ENCODE peak calls at places on chromosomes 16 and 17, in nine cellular contexts. J, P, W, K, A, L, M, G and T are unnamed samples.

GRCh38 chr16:87535457-87535854 is 42.6 kb upstream of the ZCCHC14 start:
- DNase-seq in J (no peak), P (no peak), W (no peak), K (no peak), A (no peak), L (no peak), M (no peak), G (no peak), T (no peak)

GRCh38 chr16:50390914-50391700 is 22.3 kb upstream of the BRD7 start:
- DNase-seq in J (no peak), P (no peak), W (no peak), K (no peak), A (no peak), L (no peak), M (no peak), G (no peak), T (no peak)

GRCh38 chr17:80513892-80514291 is 30.7 kb upstream of the RPTOR start:
- DNase-seq in J (no peak), P (no peak), W (no peak), K (no peak), A (no peak), L (no peak), M (no peak), G (peak), T (peak)

GRCh38 chr17:78652913-78653312 is 75.7 kb upstream of the DNAH17 start:
- DNase-seq in J (no peak), P (peak), W (no peak), K (no peak), A (no peak), L (no peak), M (no peak), G (no peak), T (no peak)

GRCh38 chr16:17945080-17945601 is 391.4 kb downstream of the NPIPA8 start:
- DNase-seq in J (no peak), P (no peak), W (no peak), K (no peak), A (no peak), L (no peak), M (no peak), G (no peak), T (no peak)

GRCh38 chr17:46916211-46916610 is 6.7 kb upstream of the GOSR2 start:
- DNase-seq in J (no peak), P (no peak), W (no peak), K (no peak), A (no peak), L (no peak), M (no peak), G (no peak), T (no peak)

GRCh38 chr16:50037791-50038190 is 12.8 kb downstream of the CNEP1R1 start:
- DNase-seq in J (no peak), P (no peak), W (no peak), K (no peak), A (no peak), L (no peak), M (no peak), G (no peak), T (no peak)

GRCh38 chr17:29911641-29912177 is 18.3 kb downstream of the SSH2 start:
- DNase-seq in J (no peak), P (no peak), W (no peak), K (no peak), A (no peak), L (no peak), M (no peak), G (no peak), T (no peak)

GRCh38 chr17:78214706-78215061 is 631 bp downstream of the BIRC5 start:
- DNase-seq in J (no peak), P (no peak), W (peak), K (no peak), A (no peak), L (no peak), M (no peak), G (no peak), T (no peak)

GRCh38 chr16:82368041-82368440 is 198.0 kb upstream of the MPHOSPH6 start:
- DNase-seq in J (no peak), P (no peak), W (peak), K (no peak), A (no peak), L (no peak), M (no peak), G (peak), T (no peak)

GRCh38 chr17:27793168-27793905 is 7.0 kb downstream of the NOS2 start:
- DNase-seq in J (no peak), P (no peak), W (no peak), K (no peak), A (peak), L (peak), M (no peak), G (peak), T (no peak)

DNA sequence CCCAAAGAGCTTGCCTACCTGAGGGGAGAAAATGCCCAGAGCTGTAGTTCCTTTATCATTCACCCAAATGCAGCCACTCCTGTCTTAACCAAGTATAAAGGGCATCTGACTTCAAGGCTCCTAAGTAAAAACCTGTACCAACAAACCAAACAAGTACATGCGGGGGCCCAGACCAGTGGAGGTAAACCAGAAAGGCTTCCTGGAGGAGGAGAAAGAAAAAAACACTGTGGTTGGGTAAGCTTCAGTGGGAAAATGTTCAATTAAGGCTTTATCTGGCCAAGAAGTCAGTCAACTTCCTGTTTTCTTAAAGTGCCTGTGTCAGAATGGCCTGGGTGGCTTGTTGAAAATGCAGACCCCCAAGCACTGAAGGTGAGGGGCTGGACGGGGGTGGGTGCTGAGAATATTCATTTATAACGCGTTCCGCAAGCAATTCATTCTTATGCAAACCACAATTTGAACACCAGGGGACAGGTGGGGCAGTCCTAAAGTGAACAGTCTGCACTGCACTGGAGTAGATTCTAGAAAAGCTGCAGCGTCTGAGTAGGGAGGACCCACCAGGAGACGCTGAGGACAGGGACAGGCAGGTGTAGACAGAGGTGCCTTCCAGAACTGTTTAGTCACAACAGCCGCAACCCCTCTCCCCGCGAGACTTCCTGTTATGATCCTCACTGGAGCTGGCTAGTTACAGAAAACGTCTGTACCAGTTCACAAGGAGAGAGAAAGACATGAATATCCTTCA is 467.1 kb downstream of the SOX9 start:
- DNase-seq in J (no peak), P (no peak), W (peak), K (no peak), A (no peak), L (no peak), M (no peak), G (no peak), T (no peak)
- H3K4me3 ChIP-seq in J (no peak), P (no peak), W (no peak), K (no peak), A (no peak), L (no peak), M (no peak), G (no peak), T (no peak)

GRCh38 chr16:2237076-2237551 is 870 bp downstream of the DNASE1L2 start:
- DNase-seq in J (no peak), P (peak), W (no peak), K (no peak), A (peak), L (no peak), M (no peak), G (peak), T (no peak)
- H3K4me3 ChIP-seq in J (no peak), P (peak), W (no peak), K (no peak), A (no peak), L (peak), M (peak), G (peak), T (no peak)

DNA sequence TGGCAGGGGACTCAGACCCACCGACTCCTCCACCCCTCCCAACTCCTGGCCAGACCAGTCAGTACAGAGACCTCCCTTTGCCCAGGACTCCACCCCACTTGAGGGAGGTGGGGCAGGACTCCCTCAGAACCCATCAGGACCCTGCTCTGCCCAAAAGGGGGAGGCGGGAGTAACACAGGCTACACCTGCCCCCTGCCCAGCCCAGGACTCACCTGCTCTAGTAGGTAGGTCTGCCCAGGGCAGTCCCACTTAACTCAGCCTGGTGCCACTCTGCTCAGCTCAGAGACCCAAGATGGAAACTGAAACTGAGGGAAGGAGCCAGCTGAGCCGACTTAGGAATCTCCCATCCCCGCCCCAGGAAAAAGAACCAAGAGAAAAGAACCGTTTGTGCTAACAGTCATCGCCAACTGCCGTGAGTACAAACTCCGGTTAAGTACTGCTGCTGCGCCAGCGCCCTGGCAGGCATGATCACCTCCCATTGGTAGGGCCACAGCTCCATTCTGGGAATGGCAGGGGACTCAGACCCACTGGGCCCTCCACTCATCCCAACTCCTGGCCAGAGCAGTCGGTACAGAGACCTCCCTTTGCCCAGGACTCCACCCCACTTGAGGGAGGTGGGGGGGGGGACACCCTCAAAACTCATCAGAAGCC is 488 bp downstream of the DHX58 start:
- DNase-seq in J (no peak), P (peak), W (no peak), K (no peak), A (no peak), L (no peak), M (no peak), G (peak), T (no peak)
- H3K4me3 ChIP-seq in J (peak), P (peak), W (peak), K (peak), A (peak), L (peak), M (no peak), G (no peak), T (peak)

DNA sequence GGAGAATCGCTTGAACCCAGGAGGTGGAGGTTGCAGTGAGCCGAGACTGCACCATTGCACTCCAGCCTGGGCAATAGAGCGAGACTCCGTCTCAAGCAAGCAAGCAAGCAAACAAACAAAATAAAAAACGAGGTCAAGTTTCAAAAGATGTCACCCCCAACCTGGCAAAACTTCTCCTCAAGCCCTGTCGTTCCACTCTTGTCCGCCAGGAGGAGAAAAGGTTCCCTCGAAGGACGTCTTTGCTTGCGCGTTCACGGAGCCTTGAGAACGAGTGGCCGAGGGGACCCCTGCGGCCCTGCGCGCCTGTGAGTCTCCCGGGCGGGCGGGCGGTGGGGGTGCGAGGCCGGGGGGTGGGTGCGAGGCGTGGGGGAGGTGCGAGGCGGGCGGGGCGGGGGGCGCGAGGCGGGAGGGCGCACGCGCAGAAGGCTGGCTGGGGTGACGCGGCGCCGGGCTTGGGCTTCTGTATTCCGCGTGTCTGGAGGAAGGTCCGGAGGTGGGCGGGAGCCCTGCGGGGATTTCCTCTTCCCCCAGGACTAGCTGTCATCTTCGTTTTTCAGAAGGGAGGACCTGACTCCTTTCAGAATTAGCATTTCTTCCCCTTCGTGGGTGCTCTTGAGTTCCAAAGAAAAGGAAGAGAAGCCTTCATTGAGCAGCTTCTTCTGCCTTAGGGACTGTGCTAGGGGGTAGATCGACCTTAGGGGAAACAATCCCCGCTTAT is 3.7 kb downstream of the SLC52A1 start:
- DNase-seq in J (peak), P (peak), W (peak), K (peak), A (peak), L (peak), M (peak), G (peak), T (no peak)
- H3K4me3 ChIP-seq in J (peak), P (peak), W (peak), K (peak), A (peak), L (peak), M (peak), G (peak), T (peak)